ENCODE peak calls at places on chromosomes 3 and 15, in ten cellular contexts. E is NCI-H510A treated with DMSO at 0.1 percent for 48 hours; C is psoas muscle; B is SJSA1; A is skeletal muscle cell; Y is activated effector memory CD4-positive, alpha-beta T cell treated with Interleukin-2 at 50 U/mL for 16 hours; T is occipital lobe; Q is stimulated activated naive CD8-positive, alpha-beta T cell treated with anti-CD3 and anti-CD28 coated beads, Interleukin-15, Interleukin-2, amounts not matched to agents 100 U/mL and 50 U/mL, for 24 hours; L is activated T-helper 1 cell treated with Interleukin-2 at 50 U/mL for 16 hours; X is HT-29. K is an unnamed sample.
A peak's percentile ranks its signal among the peaks of the same experiment; 100 is the strongest.

GRCh38 chr3:23111799-23112198 is 91.3 kb upstream of the UBE2E2 start:
- DNase-seq in E (no peak), C (no peak), B (no peak), A (no peak), Y (no peak), T (no peak), Q (no peak), L (no peak), X (no peak), K (no peak)

GRCh38 chr3:86923071-86923476 is 67.9 kb downstream of the VGLL3 start:
- DNase-seq in E (no peak), C (no peak), B (no peak), A (peak; percentile 87), Y (no peak), T (no peak), Q (no peak), L (no peak), X (peak; percentile 1), K (no peak)

GRCh38 chr3:52054689-52055511 is 1.5 kb downstream of the DUSP7 start:
- DNase-seq in E (no peak), C (no peak), B (no peak), A (no peak), Y (peak; percentile 10), T (no peak), Q (peak; percentile 32), L (no peak), X (no peak), K (peak; percentile 72)

GRCh38 chr3:40137586-40138295 is 171.8 kb upstream of the EIF1B start:
- DNase-seq in E (no peak), C (no peak), B (no peak), A (peak; percentile 43), Y (no peak), T (no peak), Q (no peak), L (no peak), X (no peak), K (no peak)

GRCh38 chr15:73686781-73687256 is 2.6 kb downstream of the CD276 start:
- DNase-seq in E (no peak), C (no peak), B (peak; percentile 86), A (peak; percentile 83), Y (no peak), T (no peak), Q (no peak), L (no peak), X (peak; percentile 7), K (peak; percentile 38)

GRCh38 chr3:37072892-37073291 is 79.6 kb downstream of the MLH1 start:
- DNase-seq in E (no peak), C (no peak), B (peak; percentile 71), A (peak; percentile 83), Y (no peak), T (no peak), Q (peak; percentile 38), L (no peak), X (peak; percentile 38), K (peak; percentile 52)

GRCh38 chr15:60223161-60223560 is 174.6 kb downstream of the ANXA2 start:
- DNase-seq in E (peak; percentile 21), C (no peak), B (no peak), A (no peak), Y (no peak), T (no peak), Q (no peak), L (no peak), X (no peak), K (no peak)

GRCh38 chr3:98962189-98962930 is 60.9 kb upstream of the DCBLD2 start:
- DNase-seq in E (no peak), C (no peak), B (peak; percentile 46), A (peak; percentile 95), Y (no peak), T (no peak), Q (no peak), L (no peak), X (peak; percentile 76), K (no peak)

GRCh38 chr3:127747751-127748521 is 74.4 kb downstream of the MGLL start:
- DNase-seq in E (no peak), C (peak; percentile 90), B (peak; percentile 92), A (peak; percentile 67), Y (no peak), T (no peak), Q (no peak), L (no peak), X (peak; percentile 94), K (peak; percentile 88)

GRCh38 chr3:42519568-42519962 is 17.1 kb downstream of the VIPR1 start:
- DNase-seq in E (no peak), C (no peak), B (no peak), A (no peak), Y (no peak), T (no peak), Q (no peak), L (no peak), X (no peak), K (peak; percentile 2)

GRCh38 chr3:160141485-160142185 is 83.6 kb upstream of the C3orf80 start:
- DNase-seq in E (no peak), C (no peak), B (no peak), A (peak; percentile 32), Y (no peak), T (no peak), Q (no peak), L (no peak), X (no peak), K (no peak)

GRCh38 chr3:45992820-45993219 is 2.8 kb downstream of the FYCO1 start:
- DNase-seq in E (no peak), C (no peak), B (peak; percentile 74), A (no peak), Y (no peak), T (no peak), Q (no peak), L (no peak), X (no peak), K (no peak)

GRCh38 chr15:66043264-66043663 is 174.0 kb downstream of the RAB11A start:
- DNase-seq in E (peak; percentile 5), C (no peak), B (no peak), A (no peak), Y (no peak), T (no peak), Q (no peak), L (no peak), X (no peak), K (no peak)

GRCh38 chr3:126685493-126685892 is 18.5 kb upstream of the CHCHD6 start:
- DNase-seq in E (no peak), C (no peak), B (no peak), A (no peak), Y (no peak), T (no peak), Q (no peak), L (no peak), X (no peak), K (no peak)

GRCh38 chr3:4001976-4002375 is 202.7 kb downstream of the LRRN1 start:
- DNase-seq in E (no peak), C (no peak), B (no peak), A (no peak), Y (no peak), T (no peak), Q (no peak), L (no peak), X (no peak), K (no peak)

GRCh38 chr3:62248831-62249776 is 124.2 kb downstream of the FEZF2 start:
- DNase-seq in E (no peak), C (no peak), B (no peak), A (no peak), Y (no peak), T (no peak), Q (no peak), L (no peak), X (no peak), K (no peak)